ENCODE peak calls at places on chromosomes 7 and 10, in ten cellular contexts. One of them, this sample, is unnamed.
A peak's percentile ranks its signal among the peaks of the same experiment; 100 is the strongest.

GRCh38 chr7:150781961-150782360 is 18.2 kb downstream of the TMEM176B start:
- DNase-seq in amygdala: no peak
- DNase-seq in GM19239: no peak
- DNase-seq in HuH-7: no peak
- DNase-seq in astrocyte of the spinal cord: no peak
- DNase-seq in activated CD8-positive, alpha-beta memory T cell treated with anti-CD3 and anti-CD28 coated beads, Interleukin-2, amount 10 ng/mL, durations not matched to agents 7 days and 5 days: no peak
- DNase-seq in nucleus accumbens: no peak
- DNase-seq in HAP-1: no peak
- DNase-seq in NCI-H1092 treated with DMSO at 0.1 percent for 48 hours: no peak
- DNase-seq in fibroblast of the aortic adventitia: no peak
- DNase-seq in this sample: no peak

GRCh38 chr7:24574365-24574764 is 1.1 kb downstream of the PALS2 start:
- DNase-seq in astrocyte of the spinal cord: peak; percentile 34
- DNase-seq in nucleus accumbens: no peak
- DNase-seq in amygdala: no peak
- DNase-seq in HuH-7: no peak
- DNase-seq in NCI-H1092 treated with DMSO at 0.1 percent for 48 hours: no peak
- DNase-seq in HAP-1: peak; percentile 11
- DNase-seq in activated CD8-positive, alpha-beta memory T cell treated with anti-CD3 and anti-CD28 coated beads, Interleukin-2, amount 10 ng/mL, durations not matched to agents 7 days and 5 days: no peak
- DNase-seq in fibroblast of the aortic adventitia: peak; percentile 38
- DNase-seq in GM19239: no peak
- DNase-seq in this sample: peak; percentile 13

GRCh38 chr10:59607971-59608370 is 101.7 kb downstream of the SLC16A9 start:
- DNase-seq in HuH-7: no peak
- DNase-seq in amygdala: no peak
- DNase-seq in nucleus accumbens: no peak
- DNase-seq in fibroblast of the aortic adventitia: no peak
- DNase-seq in astrocyte of the spinal cord: no peak
- DNase-seq in GM19239: no peak
- DNase-seq in NCI-H1092 treated with DMSO at 0.1 percent for 48 hours: no peak
- DNase-seq in activated CD8-positive, alpha-beta memory T cell treated with anti-CD3 and anti-CD28 coated beads, Interleukin-2, amount 10 ng/mL, durations not matched to agents 7 days and 5 days: no peak
- DNase-seq in HAP-1: no peak
- DNase-seq in this sample: no peak

GRCh38 chr7:76054129-76055120 is 6.5 kb downstream of the MDH2 start:
- DNase-seq in HAP-1: no peak
- DNase-seq in nucleus accumbens: no peak
- DNase-seq in NCI-H1092 treated with DMSO at 0.1 percent for 48 hours: no peak
- DNase-seq in astrocyte of the spinal cord: peak; percentile 19
- DNase-seq in amygdala: no peak
- DNase-seq in GM19239: no peak
- DNase-seq in activated CD8-positive, alpha-beta memory T cell treated with anti-CD3 and anti-CD28 coated beads, Interleukin-2, amount 10 ng/mL, durations not matched to agents 7 days and 5 days: no peak
- DNase-seq in HuH-7: peak; percentile 47
- DNase-seq in fibroblast of the aortic adventitia: peak; percentile 35
- DNase-seq in this sample: no peak

GRCh38 chr7:149172534-149172920 is 22.8 kb upstream of the ZNF282 start:
- DNase-seq in NCI-H1092 treated with DMSO at 0.1 percent for 48 hours: no peak
- DNase-seq in fibroblast of the aortic adventitia: no peak
- DNase-seq in GM19239: no peak
- DNase-seq in activated CD8-positive, alpha-beta memory T cell treated with anti-CD3 and anti-CD28 coated beads, Interleukin-2, amount 10 ng/mL, durations not matched to agents 7 days and 5 days: no peak
- DNase-seq in astrocyte of the spinal cord: no peak
- DNase-seq in HAP-1: no peak
- DNase-seq in amygdala: no peak
- DNase-seq in nucleus accumbens: no peak
- DNase-seq in HuH-7: no peak
- DNase-seq in this sample: no peak

GRCh38 chr10:71461457-71461856 is 64.7 kb downstream of the CDH23 start:
- DNase-seq in astrocyte of the spinal cord: no peak
- DNase-seq in activated CD8-positive, alpha-beta memory T cell treated with anti-CD3 and anti-CD28 coated beads, Interleukin-2, amount 10 ng/mL, durations not matched to agents 7 days and 5 days: no peak
- DNase-seq in amygdala: no peak
- DNase-seq in fibroblast of the aortic adventitia: no peak
- DNase-seq in NCI-H1092 treated with DMSO at 0.1 percent for 48 hours: no peak
- DNase-seq in GM19239: no peak
- DNase-seq in HuH-7: no peak
- DNase-seq in nucleus accumbens: no peak
- DNase-seq in HAP-1: no peak
- DNase-seq in this sample: no peak

GRCh38 chr7:153400735-153401593 is 641.4 kb downstream of the ACTR3B start:
- DNase-seq in NCI-H1092 treated with DMSO at 0.1 percent for 48 hours: no peak
- DNase-seq in activated CD8-positive, alpha-beta memory T cell treated with anti-CD3 and anti-CD28 coated beads, Interleukin-2, amount 10 ng/mL, durations not matched to agents 7 days and 5 days: no peak
- DNase-seq in amygdala: no peak
- DNase-seq in fibroblast of the aortic adventitia: no peak
- DNase-seq in nucleus accumbens: no peak
- DNase-seq in HuH-7: no peak
- DNase-seq in astrocyte of the spinal cord: no peak
- DNase-seq in HAP-1: no peak
- DNase-seq in GM19239: no peak
- DNase-seq in this sample: no peak

GRCh38 chr10:127300868-127301321 is 104.5 kb upstream of the INSYN2A start:
- DNase-seq in nucleus accumbens: no peak
- DNase-seq in GM19239: no peak
- DNase-seq in astrocyte of the spinal cord: no peak
- DNase-seq in NCI-H1092 treated with DMSO at 0.1 percent for 48 hours: peak; percentile 11
- DNase-seq in activated CD8-positive, alpha-beta memory T cell treated with anti-CD3 and anti-CD28 coated beads, Interleukin-2, amount 10 ng/mL, durations not matched to agents 7 days and 5 days: no peak
- DNase-seq in amygdala: no peak
- DNase-seq in HuH-7: peak; percentile 70
- DNase-seq in HAP-1: no peak
- DNase-seq in fibroblast of the aortic adventitia: no peak
- DNase-seq in this sample: no peak

GRCh38 chr7:134996097-134996550 is 9.8 kb downstream of the AGBL3 start:
- DNase-seq in nucleus accumbens: no peak
- DNase-seq in amygdala: no peak
- DNase-seq in HuH-7: no peak
- DNase-seq in HAP-1: no peak
- DNase-seq in activated CD8-positive, alpha-beta memory T cell treated with anti-CD3 and anti-CD28 coated beads, Interleukin-2, amount 10 ng/mL, durations not matched to agents 7 days and 5 days: no peak
- DNase-seq in astrocyte of the spinal cord: peak; percentile 64
- DNase-seq in GM19239: no peak
- DNase-seq in fibroblast of the aortic adventitia: peak; percentile 16
- DNase-seq in NCI-H1092 treated with DMSO at 0.1 percent for 48 hours: no peak
- DNase-seq in this sample: no peak

GRCh38 chr10:6382081-6382480 is 179.3 kb downstream of the PFKFB3 start:
- DNase-seq in NCI-H1092 treated with DMSO at 0.1 percent for 48 hours: no peak
- DNase-seq in GM19239: no peak
- DNase-seq in amygdala: no peak
- DNase-seq in HAP-1: no peak
- DNase-seq in astrocyte of the spinal cord: peak; percentile 68
- DNase-seq in activated CD8-positive, alpha-beta memory T cell treated with anti-CD3 and anti-CD28 coated beads, Interleukin-2, amount 10 ng/mL, durations not matched to agents 7 days and 5 days: peak; percentile 61
- DNase-seq in nucleus accumbens: peak; percentile 25
- DNase-seq in HuH-7: no peak
- DNase-seq in fibroblast of the aortic adventitia: peak; percentile 49
- DNase-seq in this sample: peak; percentile 24

GRCh38 chr10:77290528-77291155 is 347.0 kb downstream of the KCNMA1 start:
- DNase-seq in nucleus accumbens: no peak
- DNase-seq in astrocyte of the spinal cord: peak; percentile 93
- DNase-seq in GM19239: no peak
- DNase-seq in NCI-H1092 treated with DMSO at 0.1 percent for 48 hours: no peak
- DNase-seq in fibroblast of the aortic adventitia: peak; percentile 51
- DNase-seq in activated CD8-positive, alpha-beta memory T cell treated with anti-CD3 and anti-CD28 coated beads, Interleukin-2, amount 10 ng/mL, durations not matched to agents 7 days and 5 days: no peak
- DNase-seq in HAP-1: no peak
- DNase-seq in amygdala: no peak
- DNase-seq in HuH-7: no peak
- DNase-seq in this sample: peak; percentile 87

GRCh38 chr7:83306487-83306886 is 143.8 kb upstream of the PCLO start:
- DNase-seq in fibroblast of the aortic adventitia: no peak
- DNase-seq in amygdala: no peak
- DNase-seq in NCI-H1092 treated with DMSO at 0.1 percent for 48 hours: no peak
- DNase-seq in GM19239: no peak
- DNase-seq in nucleus accumbens: no peak
- DNase-seq in HuH-7: no peak
- DNase-seq in HAP-1: no peak
- DNase-seq in activated CD8-positive, alpha-beta memory T cell treated with anti-CD3 and anti-CD28 coated beads, Interleukin-2, amount 10 ng/mL, durations not matched to agents 7 days and 5 days: no peak
- DNase-seq in astrocyte of the spinal cord: no peak
- DNase-seq in this sample: no peak

GRCh38 chr10:12428447-12429135 is 79.2 kb downstream of the CAMK1D start:
- DNase-seq in astrocyte of the spinal cord: no peak
- DNase-seq in HAP-1: no peak
- DNase-seq in nucleus accumbens: no peak
- DNase-seq in activated CD8-positive, alpha-beta memory T cell treated with anti-CD3 and anti-CD28 coated beads, Interleukin-2, amount 10 ng/mL, durations not matched to agents 7 days and 5 days: no peak
- DNase-seq in fibroblast of the aortic adventitia: no peak
- DNase-seq in NCI-H1092 treated with DMSO at 0.1 percent for 48 hours: no peak
- DNase-seq in HuH-7: no peak
- DNase-seq in amygdala: no peak
- DNase-seq in GM19239: no peak
- DNase-seq in this sample: no peak

GRCh38 chr10:104109908-104110662 is 11.9 kb upstream of the SFR1 start:
- DNase-seq in HuH-7: no peak
- DNase-seq in GM19239: no peak
- DNase-seq in activated CD8-positive, alpha-beta memory T cell treated with anti-CD3 and anti-CD28 coated beads, Interleukin-2, amount 10 ng/mL, durations not matched to agents 7 days and 5 days: no peak
- DNase-seq in astrocyte of the spinal cord: peak; percentile 71
- DNase-seq in NCI-H1092 treated with DMSO at 0.1 percent for 48 hours: no peak
- DNase-seq in fibroblast of the aortic adventitia: peak; percentile 88
- DNase-seq in nucleus accumbens: no peak
- DNase-seq in HAP-1: no peak
- DNase-seq in amygdala: no peak
- DNase-seq in this sample: no peak

GRCh38 chr7:140122975-140123374 is 53.8 kb downstream of the KDM7A start:
- DNase-seq in HuH-7: no peak
- DNase-seq in astrocyte of the spinal cord: no peak
- DNase-seq in amygdala: no peak
- DNase-seq in activated CD8-positive, alpha-beta memory T cell treated with anti-CD3 and anti-CD28 coated beads, Interleukin-2, amount 10 ng/mL, durations not matched to agents 7 days and 5 days: no peak
- DNase-seq in HAP-1: no peak
- DNase-seq in GM19239: no peak
- DNase-seq in nucleus accumbens: no peak
- DNase-seq in NCI-H1092 treated with DMSO at 0.1 percent for 48 hours: no peak
- DNase-seq in fibroblast of the aortic adventitia: no peak
- DNase-seq in this sample: no peak

GRCh38 chr10:117552156-117552620 is 9.6 kb downstream of the EMX2 start:
- DNase-seq in HuH-7: no peak
- DNase-seq in GM19239: no peak
- DNase-seq in nucleus accumbens: no peak
- DNase-seq in activated CD8-positive, alpha-beta memory T cell treated with anti-CD3 and anti-CD28 coated beads, Interleukin-2, amount 10 ng/mL, durations not matched to agents 7 days and 5 days: no peak
- DNase-seq in NCI-H1092 treated with DMSO at 0.1 percent for 48 hours: no peak
- DNase-seq in astrocyte of the spinal cord: no peak
- DNase-seq in HAP-1: no peak
- DNase-seq in fibroblast of the aortic adventitia: no peak
- DNase-seq in amygdala: no peak
- DNase-seq in this sample: no peak